ENCODE peak calls at places on chromosomes 6 and 20, in six cellular contexts. G is small intestine, E is endothelial cell of umbilical vein, O is GM23338, B is aorta, Z is esophagus squamous epithelium. N is an unnamed sample.
A peak's percentile ranks its signal among the peaks of the same experiment; 100 is the strongest.

GRCh38 chr6:4345543-4345942 is 210.2 kb upstream of the ECI2 start:
- DNase-seq in G (no peak), E (no peak), O (no peak), B (no peak), Z (no peak), N (no peak)

GRCh38 chr6:13453771-13454251 is 33.6 kb downstream of the GFOD1 start:
- DNase-seq in G (peak; percentile 47), E (peak; percentile 77), O (no peak), B (no peak), Z (no peak), N (peak; percentile 22)

GRCh38 chr6:137829641-137830083 is 37.4 kb upstream of the TNFAIP3 start:
- DNase-seq in G (peak; percentile 70), E (no peak), O (no peak), B (no peak), Z (no peak), N (peak; percentile 35)

GRCh38 chr6:9139762-9140161 is 704.4 kb upstream of the SLC35B3 start:
- DNase-seq in G (no peak), E (no peak), O (no peak), B (no peak), Z (no peak), N (peak; percentile 86)

GRCh38 chr20:51750037-51750769 is 18.0 kb downstream of the ATP9A start:
- DNase-seq in G (peak; percentile 98), E (peak; percentile 94), O (no peak), B (peak; percentile 89), Z (no peak), N (peak; percentile 99)

GRCh38 chr6:79964607-79965081 is 17.3 kb upstream of the ELOVL4 start:
- DNase-seq in G (no peak), E (no peak), O (no peak), B (no peak), Z (no peak), N (no peak)

GRCh38 chr20:48795732-48796131 is 32.1 kb downstream of the PREX1 start:
- DNase-seq in G (no peak), E (no peak), O (no peak), B (no peak), Z (no peak), N (no peak)

GRCh38 chr6:20455175-20456075 is 53.7 kb downstream of the E2F3 start:
- DNase-seq in G (no peak), E (peak; percentile 79), O (no peak), B (no peak), Z (no peak), N (no peak)

GRCh38 chr6:42771741-42772100 is 10.1 kb upstream of the BICRAL start:
- DNase-seq in G (no peak), E (no peak), O (no peak), B (no peak), Z (no peak), N (no peak)

GRCh38 chr6:100553243-100553642 is 88.5 kb upstream of the SIM1 start:
- DNase-seq in G (peak; percentile 12), E (no peak), O (no peak), B (no peak), Z (no peak), N (no peak)

GRCh38 chr20:24340933-24341332 is 128.5 kb upstream of the SYNDIG1 start:
- DNase-seq in G (no peak), E (no peak), O (no peak), B (no peak), Z (no peak), N (no peak)

GRCh38 chr6:123430966-123431365 is 205.8 kb downstream of the TRDN start:
- DNase-seq in G (no peak), E (no peak), O (no peak), B (no peak), Z (no peak), N (no peak)

GRCh38 chr6:30570263-30570662 is 979 bp upstream of the ABCF1 start:
- DNase-seq in G (no peak), E (no peak), O (no peak), B (no peak), Z (no peak), N (no peak)
- H3K4me3 ChIP-seq in G (no peak overlapping the region), E (peak overlapping the region; percentile 76), O (peak overlapping the region; percentile 95), B (peak overlapping the region; percentile 93), Z (peak overlapping the region; percentile 77), N (peak overlapping the region; percentile 75)

DNA sequence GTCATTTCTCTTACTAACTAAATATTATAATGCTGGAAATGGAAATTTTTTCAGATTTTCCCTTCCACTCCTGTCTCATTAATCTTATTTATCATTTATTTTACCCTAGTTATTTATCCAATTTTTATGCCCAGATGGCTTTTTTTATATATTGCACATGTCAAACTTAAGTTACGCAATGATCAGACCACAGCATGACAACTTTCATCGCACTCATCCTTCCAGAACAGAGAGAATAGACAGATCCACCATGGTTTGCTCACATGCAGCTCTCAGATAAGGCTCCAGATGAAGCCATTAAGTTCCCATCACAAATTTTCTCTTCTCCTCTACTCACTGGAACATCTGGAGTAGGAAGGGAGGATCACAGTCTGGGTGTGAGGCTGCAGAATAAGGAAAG is 48.7 kb downstream of the MAP7 start:
- DNase-seq in G (no peak), E (no peak), O (no peak), B (no peak), Z (no peak), N (no peak)
- H3K27me3 ChIP-seq in G (no peaks in the 10 kb centered on the region), E (no peaks in the 10 kb centered on the region), O (no peaks in the 10 kb centered on the region), B (no peaks in the 10 kb centered on the region), Z (no peaks in the 10 kb centered on the region), N (no peaks in the 10 kb centered on the region)

GRCh38 chr6:17984822-17985660 is 2.4 kb downstream of the KIF13A start:
- DNase-seq in G (peak; percentile 72), E (peak; percentile 43), O (no peak), B (no peak), Z (no peak), N (no peak)
- H3K4me3 ChIP-seq in G (no peak overlapping the region), E (peak overlapping the region; percentile 93), O (peak overlapping the region; percentile 92), B (peak overlapping the region; percentile 86), Z (peak overlapping the region; percentile 86), N (no peak overlapping the region)

DNA sequence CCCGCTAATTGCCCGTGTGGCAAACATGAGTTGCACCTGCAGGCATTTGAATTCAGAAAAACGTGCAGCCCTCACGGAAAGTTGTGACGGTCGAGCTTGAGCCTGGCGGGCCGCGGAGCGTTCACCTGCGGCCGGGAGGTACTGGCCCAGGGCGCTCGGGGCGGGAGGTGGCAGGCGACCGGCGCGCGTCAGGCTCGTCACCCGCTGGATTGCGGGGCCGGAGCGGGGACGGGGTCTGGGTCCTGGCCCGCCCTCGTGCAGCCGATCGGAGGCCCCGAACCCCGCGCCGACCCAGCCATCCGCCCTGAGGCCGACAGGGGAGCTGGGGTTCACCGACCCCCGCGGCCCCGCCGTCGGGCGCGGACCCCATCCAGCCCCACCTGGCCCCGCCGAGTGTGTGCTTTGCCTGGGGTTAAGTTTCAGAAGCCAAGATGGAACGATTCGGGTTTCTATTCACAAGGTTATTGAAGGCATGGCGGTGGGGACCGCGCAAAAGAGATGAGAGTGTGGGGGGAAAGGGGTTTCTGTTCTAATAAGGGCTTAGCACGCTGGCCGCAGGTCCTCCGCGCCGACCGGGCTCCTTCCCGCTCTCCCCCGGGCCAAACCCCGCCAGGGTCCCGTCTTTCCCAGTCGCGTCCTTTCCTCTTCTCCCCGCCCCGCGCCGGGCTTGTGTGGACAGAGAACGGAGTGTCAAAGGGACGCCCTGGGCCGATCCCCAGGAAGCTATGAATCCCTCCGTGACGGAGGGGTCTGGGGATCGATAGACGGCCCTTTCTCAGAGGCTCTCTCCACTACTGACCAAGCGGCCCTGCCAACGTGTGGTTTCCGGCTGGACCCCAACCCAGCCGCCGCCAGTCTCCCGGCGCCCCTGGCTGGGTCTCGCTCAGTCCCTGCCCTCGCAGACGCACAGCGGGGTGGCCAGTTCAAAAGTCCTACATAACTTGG is 1.6 kb upstream of the HEY2 start:
- DNase-seq in G (peak; percentile 32), E (no peak), O (peak; percentile 78), B (peak; percentile 73), Z (no peak), N (no peak)
- H3K27me3 ChIP-seq in G (peaks cover 3% of the 10 kb centered on the region), E (peaks cover 63% of the 10 kb centered on the region), O (peaks cover 32% of the 10 kb centered on the region), B (no peaks in the 10 kb centered on the region), Z (peaks cover 90% of the 10 kb centered on the region), N (peaks cover 82% of the 10 kb centered on the region)

GRCh38 chr6:111793711-111794111 is 79.5 kb downstream of the FYN start:
- DNase-seq in G (peak; percentile 49), E (no peak), O (no peak), B (no peak), Z (no peak), N (no peak)
- H3K4me3 ChIP-seq in G (no peak overlapping the region), E (no peak overlapping the region), O (no peak overlapping the region), B (no peak overlapping the region), Z (peak overlapping the region; percentile 20), N (no peak overlapping the region)

N was measured in MG63.